ENCODE peak calls at places on chromosomes 2 and 18, in nine cellular contexts. K is GM23248, W is neural progenitor cell, V is IMR-90, F is breast epithelium, D is SJSA1, T is Panc1, O is SJCRH30, C is adrenal gland. P is an unnamed sample. For H3K27me3, the result is how much of the 10 kb centered on the place peaks cover.

GRCh38 chr18:23453657-23454011 is 547 bp downstream of the RIOK3 start:
- DNase-seq in K (peak), W (no peak), V (peak), F (no peak), D (no peak), T (no peak), O (no peak), C (no peak), P (peak)

GRCh38 chr2:164015328-164016123 is 279.7 kb upstream of the FIGN start:
- DNase-seq in K (peak), W (peak), V (no peak), F (no peak), D (no peak), T (no peak), O (peak), C (no peak), P (peak)

GRCh38 chr2:188984680-188985079 is 10.5 kb downstream of the COL3A1 start:
- DNase-seq in K (peak), W (no peak), V (peak), F (no peak), D (no peak), T (no peak), O (peak), C (no peak), P (peak)

GRCh38 chr2:197929008-197929885 is 124.9 kb downstream of the PLCL1 start:
- DNase-seq in K (no peak), W (no peak), V (no peak), F (no peak), D (no peak), T (no peak), O (peak), C (no peak), P (no peak)

GRCh38 chr2:55809875-55810620 is 113.5 kb downstream of the EFEMP1 start:
- DNase-seq in K (peak), W (no peak), V (peak), F (no peak), D (no peak), T (no peak), O (no peak), C (no peak), P (no peak)

GRCh38 chr2:234272069-234272850 is 221.8 kb downstream of the SPP2 start:
- DNase-seq in K (no peak), W (no peak), V (no peak), F (no peak), D (no peak), T (no peak), O (no peak), C (no peak), P (no peak)

GRCh38 chr2:232351686-232352510 is 26.7 kb upstream of the ALPP start:
- DNase-seq in K (no peak), W (no peak), V (no peak), F (no peak), D (no peak), T (no peak), O (no peak), C (no peak), P (no peak)

GRCh38 chr2:170307988-170308387 is 130.0 kb downstream of the MYO3B start:
- DNase-seq in K (no peak), W (no peak), V (no peak), F (no peak), D (no peak), T (no peak), O (no peak), C (no peak), P (no peak)

GRCh38 chr2:191894681-191895147 is 47.8 kb upstream of the CAVIN2 start:
- DNase-seq in K (peak), W (no peak), V (peak), F (no peak), D (no peak), T (no peak), O (no peak), C (no peak), P (peak)

GRCh38 chr2:16615687-16616615 is 49.7 kb downstream of the CYRIA start:
- DNase-seq in K (no peak), W (no peak), V (no peak), F (no peak), D (no peak), T (no peak), O (no peak), C (no peak), P (no peak)

GRCh38 chr18:10689231-10689953 is 163.6 kb downstream of the NAPG start:
- DNase-seq in K (peak), W (no peak), V (no peak), F (no peak), D (peak), T (no peak), O (no peak), C (no peak), P (no peak)

GRCh38 chr2:54512183-54512582 is 56.1 kb downstream of the SPTBN1 start:
- DNase-seq in K (no peak), W (no peak), V (no peak), F (no peak), D (no peak), T (no peak), O (no peak), C (no peak), P (no peak)

GRCh38 chr2:240812721-240813120 is 7.3 kb downstream of the KIF1A start:
- DNase-seq in K (no peak), W (no peak), V (no peak), F (no peak), D (no peak), T (no peak), O (no peak), C (no peak), P (no peak)
- H3K27me3 ChIP-seq in K (under half), W (under half), V (under half), F (under half), D (under half), T (under half), O (under half), C (under half), P (under half)

DNA sequence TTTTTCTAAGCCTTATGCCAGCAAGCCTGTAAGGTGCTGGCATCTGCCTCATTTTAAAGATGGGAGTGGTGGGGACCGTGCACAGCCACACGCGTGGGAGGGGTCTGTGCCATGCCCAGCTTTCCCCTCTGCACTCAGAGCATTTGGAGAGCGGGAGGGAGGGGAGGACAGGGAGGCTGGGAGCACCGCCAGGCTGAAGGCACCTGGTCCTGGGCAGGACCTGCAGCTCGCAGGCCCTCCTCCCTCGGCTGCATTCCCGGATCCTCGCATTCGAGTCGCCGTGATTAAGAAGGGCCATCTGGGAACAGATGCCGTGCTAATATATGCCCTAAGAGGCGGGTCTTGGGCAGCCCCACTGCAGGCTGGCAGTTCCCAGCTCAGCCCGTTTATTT is 84.0 kb downstream of the PTGR3 start:
- DNase-seq in K (no peak), W (no peak), V (no peak), F (no peak), D (peak), T (no peak), O (no peak), C (no peak), P (no peak)
- H3K4me3 ChIP-seq in K (no peak), W (no peak), V (no peak), F (peak), D (no peak), T (no peak), O (no peak), C (no peak), P (no peak)

DNA sequence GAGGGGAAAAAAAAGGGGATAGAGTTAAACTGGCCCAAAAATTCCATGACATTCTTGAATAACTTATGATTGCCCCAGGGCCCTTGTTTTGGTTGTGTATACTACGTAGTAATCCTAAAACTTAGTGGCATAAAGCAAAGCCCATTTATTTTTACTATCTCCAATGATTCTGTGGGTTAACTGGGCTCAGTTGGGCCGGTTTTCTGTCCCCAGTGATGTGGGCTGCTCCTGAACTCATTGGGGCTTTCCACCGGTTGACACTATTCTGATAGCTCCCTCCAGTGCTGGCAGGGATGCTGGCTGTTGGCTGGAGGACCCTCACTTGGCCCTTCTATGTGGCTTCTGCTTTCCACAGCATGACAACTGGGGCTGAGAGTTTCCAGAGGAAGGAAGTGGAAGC is 60.0 kb upstream of the TGIF1 start:
- DNase-seq in K (no peak), W (no peak), V (no peak), F (no peak), D (no peak), T (no peak), O (no peak), C (no peak), P (no peak)
- H3K27ac ChIP-seq in K (no peak), W (no peak), V (no peak), F (no peak), D (no peak), T (no peak), O (no peak), C (no peak), P (no peak)

GRCh38 chr18:78977627-78978271 is 1.9 kb upstream of the SALL3 start:
- DNase-seq in K (no peak), W (peak), V (no peak), F (no peak), D (no peak), T (no peak), O (no peak), C (no peak), P (no peak)

GRCh38 chr18:78979058-78979680 is 449 bp upstream of the SALL3 start:
- DNase-seq in K (peak), W (peak), V (no peak), F (no peak), D (no peak), T (no peak), O (no peak), C (no peak), P (no peak)

GRCh38 chr18:78979682-78980278 is at the start of gene SALL3:
- DNase-seq in K (no peak), W (peak), V (no peak), F (no peak), D (no peak), T (no peak), O (no peak), C (no peak), P (no peak)

GRCh38 chr18:78976697-78977626 is 2.7 kb upstream of the SALL3 start:
- DNase-seq in K (no peak), W (peak), V (no peak), F (no peak), D (no peak), T (no peak), O (no peak), C (no peak), P (no peak)

GRCh38 chr18:78978336-78979057 is 1.1 kb upstream of the SALL3 start:
- DNase-seq in K (no peak), W (peak), V (no peak), F (no peak), D (no peak), T (no peak), O (no peak), C (no peak), P (no peak)
- H3K27me3 ChIP-seq in K (half or more), W (half or more), V (half or more), F (half or more), D (under half), T (under half), O (under half), C (half or more), P (half or more)

GRCh38 chr18:68713131-68713530 is 1.8 kb downstream of the TMX3 start:
- DNase-seq in K (no peak), W (no peak), V (no peak), F (no peak), D (no peak), T (no peak), O (no peak), C (no peak), P (no peak)
- H3K4me3 ChIP-seq in K (peak), W (peak), V (no peak), F (no peak), D (no peak), T (no peak), O (no peak), C (no peak), P (no peak)

DNA sequence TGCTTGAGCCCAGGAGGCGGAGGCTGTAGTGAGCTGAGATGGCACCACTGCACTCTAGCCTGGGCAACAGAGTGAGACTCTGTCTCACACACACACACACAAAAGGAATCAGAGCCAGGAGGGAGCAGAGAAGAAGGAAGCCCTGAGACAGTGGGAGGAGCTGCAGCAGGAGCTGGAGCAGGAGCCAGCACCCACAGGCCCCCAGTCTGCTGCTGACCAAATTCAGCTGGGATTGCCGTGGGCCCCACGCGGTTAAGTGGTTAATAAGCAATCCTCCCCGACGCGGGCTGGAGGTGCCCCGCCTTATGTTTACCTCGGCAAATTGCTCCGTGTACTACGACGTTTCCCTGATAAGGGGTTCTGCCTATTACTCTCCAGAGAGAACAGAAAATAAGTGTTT is 265.3 kb downstream of the TWIST2 start:
- DNase-seq in K (peak), W (no peak), V (peak), F (no peak), D (no peak), T (no peak), O (no peak), C (no peak), P (no peak)
- H3K27ac ChIP-seq in K (no peak), W (no peak), V (no peak), F (peak), D (no peak), T (no peak), O (no peak), C (no peak), P (no peak)

DNA sequence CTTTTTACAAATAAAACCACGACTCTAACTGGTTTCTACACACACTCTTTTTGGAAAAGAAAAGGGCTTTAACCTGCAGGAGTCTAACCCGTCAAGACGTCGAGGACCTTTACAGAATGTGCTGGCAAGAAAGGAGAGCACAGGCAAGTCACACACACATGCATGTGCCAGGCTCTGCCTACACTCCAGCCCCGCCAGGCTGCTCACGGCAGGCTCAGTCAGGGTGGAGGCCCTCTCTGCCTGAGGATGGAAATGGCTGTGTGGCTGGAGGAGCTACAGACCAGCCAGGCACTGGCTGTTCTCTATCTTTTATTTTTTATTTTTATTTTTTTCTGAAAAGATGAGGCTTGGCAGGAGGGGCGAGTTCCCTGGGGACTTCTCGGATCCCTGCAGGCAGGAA is 10.2 kb downstream of the SIX3 start:
- DNase-seq in K (peak), W (peak), V (no peak), F (no peak), D (no peak), T (no peak), O (no peak), C (no peak), P (no peak)
- H3K27me3 ChIP-seq in K (half or more), W (half or more), V (half or more), F (half or more), D (under half), T (under half), O (under half), C (half or more), P (half or more)

P was measured in brain microvascular endothelial cell.